ENCODE peak calls at places on chromosomes 13 and 19, in nine cellular contexts. I is endothelial cell of umbilical vein, Q is GM23338, V is fibroblast of lung, J is DND-41, Z is neuronal stem cell, E is H9, L is HepG2, G is neural progenitor cell. R is an unnamed sample.

GRCh38 chr19:42178791-42179500 is 38.5 kb downstream of the DEDD2 start:
- DNase-seq in I (no peak), Q (peak), V (no peak), J (peak), Z (peak), E (peak), L (no peak), G (no peak), R (no peak)

GRCh38 chr13:57682128-57682716 is 50.7 kb downstream of the PCDH17 start:
- DNase-seq in I (no peak), Q (peak), V (no peak), J (no peak), Z (no peak), E (no peak), L (no peak), G (no peak), R (no peak)

GRCh38 chr13:31946091-31946770 is 85.3 kb upstream of the FRY start:
- DNase-seq in I (no peak), Q (no peak), V (peak), J (no peak), Z (no peak), E (no peak), L (no peak), G (no peak), R (peak)

GRCh38 chr19:43789029-43789428 is 8.3 kb upstream of the KCNN4 start:
- DNase-seq in I (peak), Q (peak), V (peak), J (peak), Z (peak), E (no peak), L (no peak), G (peak), R (no peak)

GRCh38 chr13:96091932-96092253 is 2.0 kb downstream of the HS6ST3 start:
- DNase-seq in I (no peak), Q (no peak), V (no peak), J (no peak), Z (no peak), E (no peak), L (no peak), G (no peak), R (no peak)

GRCh38 chr13:72109863-72110262 is 242.9 kb upstream of the DACH1 start:
- DNase-seq in I (peak), Q (no peak), V (peak), J (no peak), Z (no peak), E (no peak), L (no peak), G (no peak), R (no peak)

GRCh38 chr13:90205081-90205480 is 1142.4 kb upstream of the MIR17HG start:
- DNase-seq in I (no peak), Q (no peak), V (no peak), J (no peak), Z (no peak), E (no peak), L (no peak), G (no peak), R (no peak)

GRCh38 chr19:49020931-49021895 is 2.9 kb downstream of the CGB3 start:
- DNase-seq in I (no peak), Q (no peak), V (no peak), J (no peak), Z (no peak), E (no peak), L (peak), G (no peak), R (no peak)

GRCh38 chr19:40771101-40771539 is 4.2 kb upstream of the MIA start:
- DNase-seq in I (no peak), Q (peak), V (no peak), J (peak), Z (no peak), E (no peak), L (peak), G (no peak), R (no peak)

GRCh38 chr19:20558571-20558970 is 7.0 kb downstream of the ZNF737 start:
- DNase-seq in I (no peak), Q (no peak), V (no peak), J (no peak), Z (no peak), E (no peak), L (no peak), G (no peak), R (no peak)

GRCh38 chr13:51739403-51740112 is 64.4 kb downstream of the DHRS12 start:
- DNase-seq in I (no peak), Q (no peak), V (no peak), J (no peak), Z (no peak), E (no peak), L (no peak), G (no peak), R (no peak)

GRCh38 chr19:4889034-4889825 is 13.5 kb downstream of the ARRDC5 start:
- DNase-seq in I (no peak), Q (no peak), V (peak), J (no peak), Z (no peak), E (no peak), L (no peak), G (no peak), R (no peak)

GRCh38 chr19:53994811-53995210 is 3.4 kb downstream of the CACNG6 start:
- DNase-seq in I (no peak), Q (no peak), V (peak), J (no peak), Z (no peak), E (no peak), L (no peak), G (no peak), R (no peak)

GRCh38 chr13:25468330-25469178 is 96.8 kb downstream of the ATP8A2 start:
- DNase-seq in I (no peak), Q (peak), V (peak), J (no peak), Z (peak), E (peak), L (no peak), G (peak), R (peak)

GRCh38 chr13:60162096-60162495 is 1.6 kb downstream of the DIAPH3 start:
- DNase-seq in I (peak), Q (no peak), V (peak), J (no peak), Z (no peak), E (no peak), L (no peak), G (no peak), R (no peak)

GRCh38 chr19:58209577-58209976 is 19.1 kb upstream of the ZNF544 start:
- DNase-seq in I (no peak), Q (no peak), V (no peak), J (no peak), Z (no peak), E (no peak), L (no peak), G (no peak), R (no peak)

GRCh38 chr19:35845215-35846037 is 6.9 kb downstream of the NPHS1 start:
- DNase-seq in I (no peak), Q (peak), V (no peak), J (no peak), Z (no peak), E (peak), L (peak), G (peak), R (peak)

GRCh38 chr19:46776927-46777911 is 11.2 kb downstream of the SLC1A5 start:
- DNase-seq in I (no peak), Q (peak), V (no peak), J (peak), Z (no peak), E (peak), L (no peak), G (peak), R (no peak)

GRCh38 chr13:48564046-48564445 is 31.2 kb upstream of the RCBTB2 start:
- DNase-seq in I (peak), Q (no peak), V (no peak), J (no peak), Z (no peak), E (no peak), L (no peak), G (no peak), R (no peak)

GRCh38 chr19:35042056-35042730 is 672 bp downstream of the HPN start:
- DNase-seq in I (no peak), Q (no peak), V (no peak), J (no peak), Z (no peak), E (no peak), L (peak), G (no peak), R (no peak)

GRCh38 chr19:54916822-54917221 is 10.9 kb downstream of the NCR1 start:
- DNase-seq in I (no peak), Q (no peak), V (no peak), J (no peak), Z (no peak), E (no peak), L (no peak), G (no peak), R (no peak)

GRCh38 chr19:38929929-38930775 is at the start of gene SARS2:
- DNase-seq in I (peak), Q (peak), V (peak), J (peak), Z (peak), E (peak), L (peak), G (peak), R (peak)

GRCh38 chr13:44726214-44726613 is 150.1 kb upstream of the TSC22D1 start:
- DNase-seq in I (no peak), Q (no peak), V (peak), J (no peak), Z (no peak), E (no peak), L (no peak), G (no peak), R (peak)
- H2AFZ ChIP-seq in I (no peak), Q (peak), V (no peak), J (no peak), Z (peak), E (no peak), L (no peak), G (peak), R (no peak)

GRCh38 chr13:33353210-33353609 is 67.7 kb upstream of the STARD13 start:
- DNase-seq in I (no peak), Q (no peak), V (no peak), J (no peak), Z (no peak), E (no peak), L (no peak), G (no peak), R (peak)
- H2AFZ ChIP-seq in I (no peak), Q (no peak), V (no peak), J (no peak), Z (no peak), E (no peak), L (no peak), G (no peak), R (no peak)

DNA sequence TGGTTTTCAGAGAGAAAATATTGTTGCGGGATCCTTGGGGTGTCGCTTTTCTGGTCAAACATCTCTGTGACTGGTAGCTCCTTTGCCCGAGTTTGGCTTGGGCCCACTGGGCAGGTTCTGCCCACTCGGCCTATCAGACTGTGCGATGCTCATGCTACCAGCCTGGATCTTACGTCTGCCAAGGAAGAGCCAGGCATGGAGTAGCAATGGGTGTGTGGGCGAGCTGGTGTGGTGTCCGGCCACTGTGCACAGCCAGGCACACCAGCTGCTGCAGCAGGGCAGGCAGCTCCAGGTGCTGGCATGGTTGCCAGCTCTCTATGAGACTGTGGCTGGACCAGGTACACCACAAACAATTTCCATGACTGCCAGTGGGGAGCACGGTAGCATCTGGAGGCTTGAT is 1351.8 kb upstream of the PCDH20 start:
- DNase-seq in I (no peak), Q (no peak), V (no peak), J (no peak), Z (no peak), E (no peak), L (no peak), G (no peak), R (no peak)
- H2AFZ ChIP-seq in I (no peak), Q (no peak), V (no peak), J (no peak), Z (peak), E (no peak), L (no peak), G (no peak), R (no peak)

GRCh38 chr13:77374786-77375185 is 47.9 kb upstream of the MYCBP2 start:
- DNase-seq in I (no peak), Q (no peak), V (no peak), J (no peak), Z (no peak), E (no peak), L (no peak), G (no peak), R (no peak)
- H2AFZ ChIP-seq in I (no peak), Q (no peak), V (no peak), J (no peak), Z (no peak), E (no peak), L (no peak), G (peak), R (no peak)

GRCh38 chr13:67299072-67299635 is 69.0 kb upstream of the PCDH9 start:
- DNase-seq in I (peak), Q (no peak), V (peak), J (no peak), Z (no peak), E (no peak), L (no peak), G (no peak), R (no peak)
- H2AFZ ChIP-seq in I (no peak), Q (no peak), V (no peak), J (no peak), Z (no peak), E (no peak), L (no peak), G (no peak), R (no peak)